ENCODE peak calls at places on chromosomes 12 and 14, in eight cellular contexts. L is neural progenitor cell, A is choroid plexus epithelial cell, F is endothelial cell, P is GM06990, T is AG10803, R is GM23338, J is astrocyte. X is an unnamed sample.

GRCh38 chr14:20184181-20184580 is 6.5 kb upstream of the OR11G2 start:
- DNase-seq in L (no peak), A (no peak), J (no peak), F (no peak), R (no peak), T (no peak), P (no peak), X (no peak)

GRCh38 chr14:73058923-73059311 is 583 bp downstream of the RBM25 start:
- DNase-seq in P (no peak), F (peak), J (peak), T (peak), L (peak), R (peak), A (peak), X (no peak)

GRCh38 chr14:56494167-56494566 is 85.4 kb upstream of the TMEM260 start:
- DNase-seq in F (no peak), T (no peak), P (no peak), A (no peak), R (no peak), J (no peak), L (no peak), X (no peak)

GRCh38 chr12:124523071-124523470 is 44.3 kb downstream of the NCOR2 start:
- DNase-seq in T (peak), R (no peak), L (no peak), A (no peak), F (no peak), J (no peak), P (no peak), X (no peak)

GRCh38 chr12:108511633-108512540 is 3.2 kb upstream of the FICD start:
- DNase-seq in J (peak), F (peak), A (peak), R (peak), L (peak), P (peak), T (peak), X (peak)

GRCh38 chr14:29919845-29920244 is 7.8 kb downstream of the PRKD1 start:
- DNase-seq in T (no peak), R (no peak), P (no peak), F (no peak), L (no peak), J (no peak), A (no peak), X (no peak)

GRCh38 chr14:95507701-95508103 is 8.7 kb downstream of the SYNE3 start:
- DNase-seq in J (peak), F (no peak), R (no peak), P (no peak), L (no peak), A (peak), T (peak), X (no peak)

GRCh38 chr14:100425454-100425814 is 102.3 kb downstream of the SLC25A47 start:
- DNase-seq in P (no peak), T (no peak), L (peak), A (no peak), F (no peak), J (no peak), R (no peak), X (no peak)

GRCh38 chr14:73634333-73634833 is 10.4 kb upstream of the DNAL1 start:
- DNase-seq in P (peak), J (no peak), R (peak), A (peak), F (peak), T (no peak), L (peak), X (peak)

GRCh38 chr12:31005944-31006361 is 67.7 kb upstream of the DDX11 start:
- DNase-seq in F (no peak), J (peak), L (no peak), R (no peak), A (peak), T (peak), P (no peak), X (no peak)

GRCh38 chr12:24947541-24948451 is 1.1 kb downstream of the BCAT1 start:
- DNase-seq in F (no peak), L (peak), R (peak), J (no peak), P (no peak), T (no peak), A (peak), X (no peak)

GRCh38 chr12:30508205-30508967 is 187.3 kb downstream of the IPO8 start:
- DNase-seq in A (no peak), R (no peak), L (no peak), F (no peak), P (no peak), J (no peak), T (no peak), X (no peak)

GRCh38 chr12:124588689-124589318 is 21.4 kb upstream of the NCOR2 start:
- DNase-seq in A (peak), R (no peak), P (no peak), F (no peak), J (peak), L (no peak), T (peak), X (no peak)

GRCh38 chr12:22283006-22283506 is 51.5 kb downstream of the ST8SIA1 start:
- DNase-seq in J (peak), P (no peak), R (no peak), F (no peak), A (peak), L (no peak), T (peak), X (no peak)

GRCh38 chr12:6750506-6750905 is 2.4 kb downstream of the MLF2 start:
- DNase-seq in R (no peak), F (no peak), A (no peak), T (no peak), J (no peak), P (no peak), L (no peak), X (no peak)

GRCh38 chr14:76089575-76089974 is 62.1 kb upstream of the GPATCH2L start:
- DNase-seq in A (no peak), L (no peak), J (no peak), R (no peak), F (no peak), T (no peak), P (no peak), X (no peak)

GRCh38 chr14:76086636-76087035 is 65.1 kb upstream of the GPATCH2L start:
- DNase-seq in A (no peak), J (no peak), L (no peak), F (no peak), P (no peak), T (no peak), R (no peak), X (no peak)

GRCh38 chr14:76090611-76091010 is 61.1 kb upstream of the GPATCH2L start:
- DNase-seq in P (no peak), T (peak), L (no peak), A (no peak), F (no peak), J (no peak), R (no peak), X (no peak)

GRCh38 chr14:76089151-76089550 is 62.6 kb upstream of the GPATCH2L start:
- DNase-seq in T (no peak), R (no peak), F (no peak), P (no peak), A (no peak), L (no peak), J (no peak), X (no peak)

GRCh38 chr14:76091036-76091435 is 60.7 kb upstream of the GPATCH2L start:
- DNase-seq in J (no peak), F (peak), P (no peak), R (no peak), T (peak), L (peak), A (peak), X (no peak)
- TF ChIP-seq CTCF in J (no peak), F (no peak), P (no peak), R (no peak), T (peak), L (peak), A (peak), X (peak)

GRCh38 chr12:26853303-26854027 is 20.5 kb upstream of the ITPR2 start:
- DNase-seq in F (peak), R (peak), J (peak), A (peak), P (no peak), L (peak), T (peak), X (peak)

GRCh38 chr12:26848156-26848825 is 15.3 kb upstream of the ITPR2 start:
- DNase-seq in J (no peak), T (peak), L (no peak), R (no peak), A (peak), F (no peak), P (no peak), X (no peak)

GRCh38 chr12:26855337-26856089 is 22.5 kb upstream of the ITPR2 start:
- DNase-seq in P (no peak), T (no peak), R (no peak), F (no peak), L (no peak), J (no peak), A (no peak), X (no peak)

GRCh38 chr12:26857465-26858176 is 24.6 kb upstream of the ITPR2 start:
- DNase-seq in P (no peak), A (no peak), J (no peak), R (peak), T (no peak), L (no peak), F (no peak), X (no peak)

GRCh38 chr12:26854028-26854387 is 21.0 kb upstream of the ITPR2 start:
- DNase-seq in R (no peak), T (no peak), A (no peak), L (no peak), J (no peak), F (no peak), P (no peak), X (no peak)
- TF ChIP-seq CTCF in R (no peak), T (no peak), A (no peak), L (no peak), J (no peak), F (no peak), P (no peak), X (no peak)

GRCh38 chr12:128639089-128639488 is 184.7 kb downstream of the SLC15A4 start:
- DNase-seq in J (no peak), T (no peak), P (no peak), R (no peak), F (no peak), A (no peak), L (no peak), X (no peak)

GRCh38 chr12:128643106-128643651 is 180.6 kb downstream of the SLC15A4 start:
- DNase-seq in J (no peak), L (peak), P (no peak), F (no peak), R (no peak), T (no peak), A (no peak), X (no peak)

GRCh38 chr12:128644664-128645296 is 179.0 kb downstream of the SLC15A4 start:
- DNase-seq in L (peak), F (no peak), R (peak), J (no peak), T (no peak), P (no peak), A (peak), X (peak)
- TF ChIP-seq CTCF in L (peak), F (peak), R (peak), J (peak), T (no peak), P (peak), A (peak), X (peak)

DNA sequence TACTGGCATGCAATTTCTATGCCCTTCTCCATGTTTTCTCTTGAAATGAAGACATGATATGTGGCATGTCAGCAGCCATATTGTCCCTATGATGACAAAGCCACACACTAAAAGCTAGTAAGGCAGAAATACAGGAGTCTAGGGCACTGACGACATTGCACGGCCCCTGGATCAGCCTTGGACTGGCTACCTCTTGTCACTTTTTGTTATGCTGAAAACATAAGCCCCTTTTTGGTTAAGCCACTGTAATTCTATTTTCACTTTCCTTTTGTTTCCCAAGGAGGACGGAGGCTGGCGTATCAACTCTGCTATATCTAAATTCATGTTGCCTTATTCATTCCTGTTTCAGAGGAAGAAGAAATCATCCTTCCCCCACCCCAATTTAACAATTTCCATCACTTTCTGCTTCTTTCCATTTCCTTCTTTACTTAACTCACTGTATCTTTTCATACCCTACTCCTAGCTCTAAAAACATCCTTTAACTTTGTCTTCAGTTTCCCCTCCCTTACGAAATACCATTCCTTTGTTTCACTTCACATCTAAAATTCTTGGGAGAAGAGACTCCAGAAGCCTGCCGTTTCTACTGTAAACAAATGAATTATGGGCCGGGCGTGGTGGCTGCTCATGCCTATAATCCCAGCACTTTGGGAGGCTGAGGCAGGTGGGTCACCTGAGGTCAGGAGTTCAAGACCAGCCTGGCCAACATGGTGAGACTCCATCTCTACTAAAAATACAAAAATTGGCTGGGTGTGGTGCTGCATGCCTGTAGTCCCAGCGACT is 364.1 kb downstream of the PCNX1 start:
- DNase-seq in P (no peak), T (no peak), F (no peak), L (no peak), J (no peak), R (no peak), A (no peak), X (no peak)
- TF ChIP-seq CTCF in P (no peak), T (no peak), F (no peak), L (no peak), J (no peak), R (no peak), A (no peak), X (no peak)

DNA sequence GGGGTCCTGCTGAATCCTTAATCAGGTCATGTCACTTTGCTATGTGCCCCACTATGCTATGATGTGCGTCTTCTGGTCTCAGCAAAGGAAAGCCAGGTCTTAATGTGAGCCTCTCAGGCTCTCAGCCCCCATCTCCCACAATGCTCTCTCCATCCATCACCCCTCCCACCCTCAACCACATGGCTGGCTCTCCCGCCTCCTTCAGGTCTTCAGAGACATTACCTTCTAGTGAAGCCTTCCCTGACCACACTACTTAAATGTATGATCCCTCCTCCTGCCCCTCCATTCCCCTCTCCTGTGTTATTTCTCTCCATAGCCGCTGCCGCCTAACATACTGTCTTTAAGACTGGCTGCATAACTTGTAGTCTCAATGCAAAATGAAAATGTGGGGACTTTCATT is 50.5 kb downstream of the KRT80 start:
- DNase-seq in P (no peak), L (peak), R (peak), A (no peak), J (no peak), F (no peak), T (no peak), X (no peak)
- TF ChIP-seq CTCF in P (peak), L (peak), R (peak), A (peak), J (no peak), F (no peak), T (no peak), X (peak)

GRCh38 chr14:63050694-63051093 is 5.4 kb upstream of the KCNH5 start:
- DNase-seq in J (no peak), F (no peak), L (no peak), P (no peak), R (no peak), A (no peak), T (no peak), X (no peak)

GRCh38 chr14:63046339-63047268 is 1.3 kb upstream of the KCNH5 start:
- DNase-seq in J (no peak), R (peak), F (no peak), L (peak), P (no peak), T (no peak), A (no peak), X (no peak)

GRCh38 chr14:63045612-63046320 is 508 bp upstream of the KCNH5 start:
- DNase-seq in J (peak), A (peak), L (peak), R (peak), P (no peak), F (peak), T (peak), X (peak)

GRCh38 chr14:63039800-63040380 is 5.4 kb downstream of the KCNH5 start:
- DNase-seq in L (peak), J (peak), P (no peak), T (peak), A (peak), F (no peak), R (peak), X (no peak)

GRCh38 chr14:63045234-63045611 is at the start of gene KCNH5:
- DNase-seq in L (peak), R (peak), T (peak), F (peak), A (peak), P (peak), J (peak), X (peak)
- TF ChIP-seq CTCF in L (no peak), R (no peak), T (no peak), F (no peak), A (no peak), P (no peak), J (no peak), X (no peak)

GRCh38 chr14:103537175-103537990 is 8.4 kb downstream of the TRMT61A start:
- DNase-seq in J (no peak), R (no peak), L (no peak), A (no peak), F (no peak), P (no peak), T (no peak), X (no peak)
- TF ChIP-seq CTCF in J (no peak), R (no peak), L (no peak), A (no peak), F (no peak), P (no peak), T (no peak), X (no peak)

GRCh38 chr14:102937331-102938175 is 15.1 kb downstream of the AMN start:
- DNase-seq in J (no peak), L (no peak), P (no peak), A (no peak), F (no peak), R (no peak), T (no peak), X (no peak)

GRCh38 chr14:102932484-102933248 is 10.2 kb downstream of the AMN start:
- DNase-seq in T (no peak), F (no peak), R (no peak), A (no peak), L (no peak), P (no peak), J (no peak), X (no peak)

GRCh38 chr14:102938191-102938590 is 15.7 kb downstream of the AMN start:
- DNase-seq in P (no peak), J (no peak), F (no peak), L (no peak), R (no peak), T (no peak), A (no peak), X (no peak)

GRCh38 chr14:102933618-102934231 is 11.3 kb downstream of the AMN start:
- DNase-seq in R (no peak), T (no peak), F (no peak), A (no peak), J (no peak), P (no peak), L (no peak), X (no peak)

DNA sequence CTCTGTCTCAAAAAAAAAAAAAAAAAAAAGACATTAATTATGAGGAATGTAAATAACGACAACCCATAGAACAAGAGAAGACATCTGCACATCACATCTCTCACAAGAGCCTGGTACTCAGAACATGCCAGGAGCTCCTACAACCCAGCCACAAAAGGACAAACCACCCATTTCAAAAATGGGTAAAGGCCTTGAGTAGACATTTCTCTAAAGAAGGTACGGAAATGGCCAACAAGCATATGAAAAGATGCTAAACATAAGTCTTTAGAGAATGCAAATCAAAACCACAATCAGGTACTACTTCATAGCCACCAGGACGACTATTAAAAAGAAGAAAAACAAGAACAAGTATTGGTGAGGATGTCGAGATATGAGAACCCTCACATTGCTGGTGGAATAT is 13.3 kb downstream of the AMN start:
- DNase-seq in R (no peak), T (no peak), L (no peak), J (no peak), P (no peak), A (no peak), F (no peak), X (no peak)
- TF ChIP-seq CTCF in R (no peak), T (no peak), L (no peak), J (no peak), P (no peak), A (no peak), F (no peak), X (no peak)